ENCODE peak calls at places on chromosomes 4 and X, in seven cellular contexts. G, P, L, E, F, R and O are unnamed samples.

GRCh38 chr4:147820975-147821374 is 89.1 kb downstream of the ARHGAP10 start:
- DNase-seq in F (no peak), L (no peak), P (no peak), G (no peak), R (no peak), E (no peak), O (no peak)

GRCh38 chrX:37701588-37701987 is 16.0 kb downstream of the XK start:
- DNase-seq in P (no peak), L (no peak), R (no peak), G (no peak), F (no peak), E (no peak), O (no peak)

GRCh38 chrX:154990496-154990895 is 32.0 kb downstream of the F8 start:
- DNase-seq in G (no peak), L (no peak), P (no peak), F (no peak), E (no peak), R (no peak), O (no peak)

GRCh38 chr4:39745920-39746319 is 48.0 kb downstream of the UBE2K start:
- DNase-seq in R (no peak), F (no peak), P (no peak), L (no peak), G (no peak), E (no peak), O (no peak)

GRCh38 chr4:8394125-8394524 is 46.4 kb downstream of the ACOX3 start:
- DNase-seq in P (no peak), G (no peak), F (no peak), E (peak), L (no peak), R (no peak), O (no peak)

GRCh38 chr4:22897520-22898108 is 204.9 kb downstream of the GBA3 start:
- DNase-seq in G (no peak), F (peak), R (no peak), E (peak), L (peak), P (peak), O (peak)

GRCh38 chrX:67724359-67725110 is 180.7 kb downstream of the AR start:
- DNase-seq in L (no peak), R (no peak), E (peak), P (no peak), F (no peak), G (no peak), O (no peak)

GRCh38 chr4:8506373-8507250 is 66.0 kb downstream of the TRMT44 start:
- DNase-seq in R (peak), P (peak), G (no peak), E (peak), L (peak), F (no peak), O (no peak)

GRCh38 chr4:100295792-100296191 is 105.5 kb upstream of the DDIT4L start:
- DNase-seq in P (no peak), L (peak), F (no peak), E (peak), G (no peak), R (peak), O (no peak)

GRCh38 chr4:76738081-76738931 is 159.6 kb downstream of the SOWAHB start:
- DNase-seq in R (no peak), P (peak), F (no peak), G (no peak), E (peak), L (peak), O (no peak)

GRCh38 chr4:30769093-30769492 is 48.9 kb downstream of the PCDH7 start:
- DNase-seq in P (no peak), R (no peak), F (no peak), G (no peak), L (no peak), E (no peak), O (no peak)

GRCh38 chrX:154967603-154968002 is 54.9 kb downstream of the F8 start:
- DNase-seq in E (peak), P (peak), F (no peak), L (peak), G (no peak), R (no peak), O (no peak)